ENCODE peak calls at places on chromosomes 13 and 19, in five cellular contexts. U is IMR-90, H is neural progenitor cell, O is astrocyte, S is colonic mucosa. A is an unnamed sample.

GRCh38 chr13:28138012-28138755 is at the start of gene PAN3:
- DNase-seq in U (peak; percentile 89), H (peak; percentile 94), O (peak; percentile 71), S (peak; percentile 96), A (peak; percentile 96)

GRCh38 chr13:51475727-51476521 is 23.1 kb upstream of the INTS6 start:
- DNase-seq in U (peak; percentile 74), H (no peak), O (peak; percentile 30), S (no peak), A (no peak)

GRCh38 chr19:15885167-15885566 is 12.7 kb downstream of the CYP4F2 start:
- DNase-seq in U (no peak), H (no peak), O (no peak), S (no peak), A (no peak)

GRCh38 chr13:47175172-47175806 is 278.4 kb upstream of the HTR2A start:
- DNase-seq in U (peak; percentile 95), H (no peak), O (peak; percentile 94), S (no peak), A (no peak)

GRCh38 chr19:17579523-17580244 is 24.2 kb downstream of the COLGALT1 start:
- DNase-seq in U (peak; percentile 26), H (peak; percentile 73), O (no peak), S (peak; percentile 82), A (peak; percentile 96)

GRCh38 chr13:24822640-24823039 is 58.7 kb downstream of the RNF17 start:
- DNase-seq in U (no peak), H (no peak), O (no peak), S (no peak), A (no peak)

GRCh38 chr13:99969934-99970760 is 1.4 kb downstream of the ZIC5 start:
- DNase-seq in U (no peak), H (peak; percentile 92), O (no peak), S (peak; percentile 21), A (no peak)

GRCh38 chr13:82356667-82357066 is 1525.6 kb downstream of the SLITRK1 start:
- DNase-seq in U (no peak), H (peak; percentile 4), O (no peak), S (no peak), A (no peak)

GRCh38 chr13:21637296-21637695 is 33.3 kb upstream of the MICU2 start:
- DNase-seq in U (peak; percentile 43), H (no peak), O (peak; percentile 68), S (peak; percentile 88), A (no peak)

GRCh38 chr19:17035842-17036424 is 9.3 kb upstream of the CPAMD8 start:
- DNase-seq in U (no peak), H (no peak), O (no peak), S (no peak), A (no peak)

GRCh38 chr19:49749055-49749716 is 13.9 kb downstream of the TSKS start:
- DNase-seq in U (peak; percentile 37), H (no peak), O (no peak), S (no peak), A (peak; percentile 74)

GRCh38 chr19:36213793-36214387 is 575 bp downstream of the ZNF565 start:
- DNase-seq in U (peak; percentile 45), H (no peak), O (peak; percentile 61), S (no peak), A (peak; percentile 46)

GRCh38 chr19:46495789-46496099 is at the start of gene PNMA8B:
- DNase-seq in U (peak; percentile 27), H (peak; percentile 100), O (no peak), S (peak; percentile 26), A (no peak)

GRCh38 chr13:50651916-50652315 is 191.6 kb downstream of the DLEU7 start:
- DNase-seq in U (no peak), H (no peak), O (no peak), S (no peak), A (no peak)

GRCh38 chr19:18905520-18906236 is 9.7 kb upstream of the CERS1 start:
- DNase-seq in U (no peak), H (no peak), O (no peak), S (no peak), A (no peak)

GRCh38 chr13:73708393-73708985 is 425.7 kb downstream of the KLF12 start:
- DNase-seq in U (peak; percentile 71), H (peak; percentile 76), O (peak; percentile 52), S (peak; percentile 77), A (peak; percentile 85)

GRCh38 chr13:94121686-94122085 is 357.8 kb downstream of the DCT start:
- DNase-seq in U (peak; percentile 86), H (no peak), O (peak; percentile 90), S (no peak), A (no peak)

GRCh38 chr19:2648528-2648937 is 54.0 kb downstream of the GNG7 start:
- DNase-seq in U (peak; percentile 74), H (peak; percentile 81), O (peak; percentile 50), S (peak; percentile 82), A (peak; percentile 88)

GRCh38 chr19:10417598-10418280 is 2.6 kb upstream of the PDE4A start:
- DNase-seq in U (no peak), H (peak; percentile 78), O (no peak), S (no peak), A (peak; percentile 55)

GRCh38 chr19:34337747-34338146 is 27.2 kb upstream of the GPI start:
- DNase-seq in U (no peak), H (no peak), O (no peak), S (no peak), A (no peak)

GRCh38 chr13:97387487-97388353 is 46.2 kb upstream of the RAP2A start:
- DNase-seq in U (no peak), H (no peak), O (no peak), S (no peak), A (no peak)

GRCh38 chr13:100875392-100876043 is 200.9 kb upstream of the TMTC4 start:
- DNase-seq in U (peak; percentile 96), H (no peak), O (peak; percentile 97), S (no peak), A (no peak)

GRCh38 chr19:18473003-18473705 is 35.2 kb upstream of the ISYNA1 start:
- DNase-seq in U (peak; percentile 58), H (no peak), O (no peak), S (no peak), A (no peak)

GRCh38 chr13:75870397-75870801 is 234.3 kb downstream of the LMO7 start:
- DNase-seq in U (peak; percentile 20), H (peak; percentile 37), O (no peak), S (no peak), A (peak; percentile 69)

GRCh38 chr13:38879278-38879677 is 111.4 kb downstream of the STOML3 start:
- DNase-seq in U (no peak), H (no peak), O (peak; percentile 32), S (no peak), A (no peak)

GRCh38 chr19:2503521-2504109 is 27.7 kb downstream of the GADD45B start:
- DNase-seq in U (peak; percentile 78), H (no peak), O (peak; percentile 80), S (no peak), A (peak; percentile 40)

GRCh38 chr19:41913476-41914190 is 14.6 kb downstream of the ERFL start:
- DNase-seq in U (no peak), H (no peak), O (no peak), S (no peak), A (no peak)

GRCh38 chr19:35041548-35042055 is at the start of gene HPN:
- DNase-seq in U (no peak), H (peak; percentile 37), O (no peak), S (no peak), A (no peak)

GRCh38 chr13:27012482-27013197 is 159.0 kb downstream of the USP12 start:
- DNase-seq in U (peak; percentile 89), H (no peak), O (peak; percentile 87), S (no peak), A (no peak)

GRCh38 chr13:41742917-41743552 is 217.9 kb downstream of the VWA8 start:
- DNase-seq in U (no peak), H (no peak), O (no peak), S (no peak), A (no peak)

DNA sequence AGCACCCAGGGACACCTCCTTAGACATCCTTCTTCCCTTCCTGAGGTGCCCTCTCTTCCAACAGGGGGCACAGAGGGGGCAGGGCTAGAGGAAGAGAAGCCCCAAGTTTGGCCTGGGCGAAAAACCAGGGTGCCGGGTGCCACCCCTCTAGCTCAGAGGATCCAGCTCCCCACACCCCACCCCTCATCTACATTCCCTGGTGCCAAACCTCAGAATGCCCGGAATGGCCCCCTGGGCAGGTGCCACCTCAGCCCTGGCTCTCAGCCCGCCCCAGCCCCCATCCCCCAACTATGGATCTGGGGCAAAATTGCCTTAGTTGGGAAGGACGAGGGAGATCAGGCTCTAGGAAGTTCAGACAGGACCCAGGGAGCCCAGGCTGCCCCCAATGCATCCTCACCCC is 2.0 kb downstream of the CNN1 start:
- DNase-seq in U (no peak), H (no peak), O (no peak), S (no peak), A (no peak)
- H3K9ac ChIP-seq in U (peak overlapping the region; percentile 91), H (no peak overlapping the region), O (peak overlapping the region; percentile 91), S (peak overlapping the region; percentile 19), A (no peak overlapping the region)

DNA sequence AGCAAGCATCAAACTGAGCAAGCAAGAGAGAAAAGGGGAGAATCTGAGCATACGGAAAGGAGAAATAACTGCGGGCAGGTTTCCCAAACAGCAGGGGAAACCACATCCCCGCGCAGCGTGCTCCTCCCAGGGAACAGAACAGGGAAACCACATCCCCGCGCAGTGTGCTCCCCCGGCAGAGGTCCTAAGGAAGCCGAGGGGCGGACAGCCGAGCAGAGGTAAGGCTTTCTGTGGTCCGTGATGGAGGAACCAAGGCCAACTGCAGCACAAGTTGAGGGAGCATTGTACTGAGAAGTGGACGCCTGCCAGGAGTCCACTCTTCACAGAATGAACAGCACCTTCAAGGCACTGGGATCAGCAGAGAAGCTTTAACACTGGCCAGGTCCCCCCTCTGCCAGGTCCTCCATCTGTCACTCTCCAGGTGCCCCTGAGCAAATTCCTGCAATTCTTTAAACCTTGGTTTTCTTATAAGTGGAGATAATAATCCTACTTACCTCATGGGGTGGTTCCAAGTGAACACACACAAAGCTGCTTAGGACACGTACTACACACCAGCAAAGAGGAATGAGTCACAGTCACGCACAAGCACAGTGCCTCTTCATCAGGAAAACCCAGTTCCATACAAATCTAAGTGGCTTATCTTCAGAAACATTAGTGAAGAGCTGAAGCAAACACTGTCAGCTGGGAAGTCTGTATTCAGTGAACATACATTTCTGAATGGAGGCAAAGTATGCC is 23.0 kb upstream of the LAMP1 start:
- DNase-seq in U (peak; percentile 87), H (no peak), O (peak; percentile 83), S (no peak), A (no peak)
- H3K27ac ChIP-seq in U (no peak overlapping the region), H (no peak overlapping the region), O (peak overlapping the region; percentile 48), S (no peak overlapping the region), A (peak overlapping the region; percentile 90)

GRCh38 chr13:76887070-76887563 is 912 bp upstream of the KCTD12 start:
- DNase-seq in U (no peak), H (peak; percentile 48), O (peak; percentile 7), S (peak; percentile 23), A (no peak)
- H3K4me3 ChIP-seq in U (peak overlapping the region; percentile 67), H (peak overlapping the region; percentile 68), O (peak overlapping the region; percentile 60), S (peak overlapping the region; percentile 64), A (no peak overlapping the region)

DNA sequence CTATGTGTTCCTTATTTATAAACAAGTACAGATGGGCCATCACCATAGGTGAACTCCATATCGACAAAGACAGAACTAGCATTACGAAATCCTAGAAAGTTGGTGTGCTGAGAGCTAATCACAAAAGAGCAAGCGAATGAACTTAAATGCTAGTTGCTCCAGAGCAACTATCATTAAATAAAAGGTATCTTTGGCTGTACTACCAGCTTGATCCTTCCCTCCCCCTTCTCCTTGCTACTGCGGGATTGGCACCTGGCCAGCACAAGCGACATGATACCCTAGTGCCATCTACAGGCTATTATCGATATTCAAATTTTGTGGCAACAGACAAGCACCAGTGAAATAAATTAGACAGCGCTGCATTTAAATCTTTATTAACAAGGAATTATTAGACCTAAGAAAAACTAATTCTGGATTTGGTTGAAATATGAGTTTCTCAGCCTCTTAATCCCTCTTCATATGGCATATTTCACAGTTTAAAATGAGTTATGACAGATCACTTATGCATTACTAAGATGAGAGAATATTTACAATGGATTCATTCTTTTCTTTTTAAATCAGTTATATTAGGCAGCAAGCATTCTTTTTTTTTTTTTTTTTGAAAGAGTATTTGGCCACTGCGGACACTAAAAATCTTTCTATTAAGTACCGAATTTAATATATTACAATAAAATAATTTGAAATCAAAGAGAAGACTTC is 5.8 kb downstream of the PCDH9 start:
- DNase-seq in U (peak; percentile 82), H (peak; percentile 78), O (peak; percentile 68), S (peak; percentile 57), A (peak; percentile 86)
- H3K9ac ChIP-seq in U (no peak overlapping the region), H (no peak overlapping the region), O (peak overlapping the region; percentile 47), S (no peak overlapping the region), A (no peak overlapping the region)

A was measured in Karpas-422.